ENCODE peak calls at places on chromosomes 3 and 15, in six cellular contexts. One of them, this sample, is unnamed.

GRCh38 chr3:98565843-98566242 is 27.6 kb downstream of the CPOX start:
- DNase-seq in HCT116: no peak
- DNase-seq in HepG2: no peak
- DNase-seq in K562: no peak
- DNase-seq in SK-N-SH: no peak
- DNase-seq in GM12878: no peak
- DNase-seq in this sample: no peak

GRCh38 chr3:132253262-132253878 is 63.8 kb upstream of the ACP3 start:
- DNase-seq in HCT116: peak
- DNase-seq in HepG2: peak
- DNase-seq in K562: peak
- DNase-seq in SK-N-SH: peak
- DNase-seq in GM12878: no peak
- DNase-seq in this sample: peak

GRCh38 chr3:108218811-108219210 is 3.4 kb downstream of the IFT57 start:
- DNase-seq in HCT116: no peak
- DNase-seq in HepG2: no peak
- DNase-seq in K562: no peak
- DNase-seq in SK-N-SH: no peak
- DNase-seq in GM12878: no peak
- DNase-seq in this sample: no peak

GRCh38 chr15:98382139-98382538 is 266.2 kb upstream of the IGF1R start:
- DNase-seq in HCT116: no peak
- DNase-seq in HepG2: no peak
- DNase-seq in K562: peak
- DNase-seq in SK-N-SH: no peak
- DNase-seq in GM12878: no peak
- DNase-seq in this sample: no peak

GRCh38 chr15:78859971-78860733 is 12.5 kb upstream of the MORF4L1 start:
- DNase-seq in HCT116: peak
- DNase-seq in HepG2: peak
- DNase-seq in K562: peak
- DNase-seq in SK-N-SH: peak
- DNase-seq in GM12878: peak
- DNase-seq in this sample: peak

GRCh38 chr15:96058103-96058851 is 272.2 kb upstream of the NR2F2 start:
- DNase-seq in HCT116: no peak
- DNase-seq in HepG2: no peak
- DNase-seq in K562: no peak
- DNase-seq in SK-N-SH: no peak
- DNase-seq in GM12878: peak
- DNase-seq in this sample: no peak

GRCh38 chr3:61674595-61674994 is 113.2 kb downstream of the PTPRG start:
- DNase-seq in HCT116: no peak
- DNase-seq in HepG2: no peak
- DNase-seq in K562: no peak
- DNase-seq in SK-N-SH: no peak
- DNase-seq in GM12878: no peak
- DNase-seq in this sample: no peak

GRCh38 chr15:37100109-37100873 is at the start of gene MEIS2:
- DNase-seq in HCT116: peak
- DNase-seq in HepG2: peak
- DNase-seq in K562: peak
- DNase-seq in SK-N-SH: peak
- DNase-seq in GM12878: peak
- DNase-seq in this sample: peak

GRCh38 chr3:31066999-31067398 is 172.5 kb upstream of the GADL1 start:
- DNase-seq in HCT116: no peak
- DNase-seq in HepG2: no peak
- DNase-seq in K562: peak
- DNase-seq in SK-N-SH: peak
- DNase-seq in GM12878: no peak
- DNase-seq in this sample: peak

GRCh38 chr3:119538772-119539171 is 20.6 kb downstream of the CD80 start:
- DNase-seq in HCT116: no peak
- DNase-seq in HepG2: no peak
- DNase-seq in K562: no peak
- DNase-seq in SK-N-SH: no peak
- DNase-seq in GM12878: no peak
- DNase-seq in this sample: no peak

GRCh38 chr15:85414495-85414894 is 34.1 kb downstream of the AKAP13 start:
- DNase-seq in HCT116: no peak
- DNase-seq in HepG2: no peak
- DNase-seq in K562: no peak
- DNase-seq in SK-N-SH: no peak
- DNase-seq in GM12878: no peak
- DNase-seq in this sample: no peak

GRCh38 chr15:85730001-85730820 is 64.5 kb downstream of the KLHL25 start:
- DNase-seq in HCT116: peak
- DNase-seq in HepG2: peak
- DNase-seq in K562: peak
- DNase-seq in SK-N-SH: peak
- DNase-seq in GM12878: no peak
- DNase-seq in this sample: peak

GRCh38 chr15:94206463-94207167 is 24.7 kb upstream of the MCTP2 start:
- DNase-seq in HCT116: no peak
- DNase-seq in HepG2: no peak
- DNase-seq in K562: no peak
- DNase-seq in SK-N-SH: no peak
- DNase-seq in GM12878: no peak
- DNase-seq in this sample: peak

GRCh38 chr15:50881121-50882048 is 27.1 kb upstream of the AP4E1 start:
- DNase-seq in HCT116: no peak
- DNase-seq in HepG2: peak
- DNase-seq in K562: no peak
- DNase-seq in SK-N-SH: no peak
- DNase-seq in GM12878: peak
- DNase-seq in this sample: no peak

GRCh38 chr15:33453761-33454160 is 143.0 kb downstream of the RYR3 start:
- DNase-seq in HCT116: no peak
- DNase-seq in HepG2: no peak
- DNase-seq in K562: no peak
- DNase-seq in SK-N-SH: no peak
- DNase-seq in GM12878: no peak
- DNase-seq in this sample: no peak

GRCh38 chr15:96858693-96859092 is 528.2 kb downstream of the NR2F2 start:
- DNase-seq in HCT116: no peak
- DNase-seq in HepG2: no peak
- DNase-seq in K562: no peak
- DNase-seq in SK-N-SH: no peak
- DNase-seq in GM12878: no peak
- DNase-seq in this sample: no peak

GRCh38 chr3:121629601-121630000 is 31.1 kb downstream of the HCLS1 start:
- DNase-seq in HCT116: no peak
- DNase-seq in HepG2: no peak
- DNase-seq in K562: no peak
- DNase-seq in SK-N-SH: no peak
- DNase-seq in GM12878: no peak
- DNase-seq in this sample: no peak

GRCh38 chr15:20340931-20341661 is 200.5 kb downstream of the GOLGA6L6 start:
- DNase-seq in HCT116: no peak
- DNase-seq in HepG2: no peak
- DNase-seq in K562: no peak
- DNase-seq in SK-N-SH: peak
- DNase-seq in GM12878: no peak
- DNase-seq in this sample: peak

GRCh38 chr3:41241159-41241558 is 41.9 kb downstream of the CTNNB1 start:
- DNase-seq in HCT116: no peak
- DNase-seq in HepG2: no peak
- DNase-seq in K562: no peak
- DNase-seq in SK-N-SH: no peak
- DNase-seq in GM12878: no peak
- DNase-seq in this sample: no peak

GRCh38 chr3:70754314-70754713 is 441.9 kb upstream of the MDFIC2 start:
- DNase-seq in HCT116: no peak
- DNase-seq in HepG2: no peak
- DNase-seq in K562: no peak
- DNase-seq in SK-N-SH: no peak
- DNase-seq in GM12878: no peak
- DNase-seq in this sample: no peak
- TF ChIP-seq JUND in HCT116: no peak
- TF ChIP-seq JUND in HepG2: no peak
- TF ChIP-seq JUND in K562: no peak
- TF ChIP-seq JUND in SK-N-SH: no peak
- TF ChIP-seq JUND in GM12878: no peak
- TF ChIP-seq JUND in this sample: no peak

GRCh38 chr3:181210275-181210674 is 220.7 kb upstream of the DNAJC19 start:
- DNase-seq in HCT116: peak
- DNase-seq in HepG2: peak
- DNase-seq in K562: peak
- DNase-seq in SK-N-SH: peak
- DNase-seq in GM12878: no peak
- DNase-seq in this sample: peak
- TF ChIP-seq JUND in HCT116: no peak
- TF ChIP-seq JUND in HepG2: no peak
- TF ChIP-seq JUND in K562: no peak
- TF ChIP-seq JUND in SK-N-SH: no peak
- TF ChIP-seq JUND in GM12878: no peak
- TF ChIP-seq JUND in this sample: no peak

DNA sequence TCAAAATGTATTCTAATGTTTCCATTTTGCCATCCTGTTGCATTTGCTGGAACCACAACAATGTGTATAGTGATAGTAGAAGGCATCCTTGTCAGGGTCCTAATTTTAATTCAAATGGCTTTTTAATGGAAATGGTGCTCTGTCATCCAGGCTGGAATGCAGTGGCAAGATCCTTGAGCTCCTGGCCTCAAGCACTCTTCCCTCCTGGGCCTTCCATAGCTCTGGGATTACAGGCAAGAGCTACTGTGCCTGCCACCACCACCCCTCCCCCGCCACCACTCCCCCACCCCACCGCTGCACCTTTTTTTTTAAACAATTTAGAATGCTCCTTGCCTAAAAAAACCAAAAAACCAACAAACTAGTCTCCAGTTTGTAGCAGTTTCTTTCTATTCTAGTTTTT is 15.2 kb upstream of the IQCF6 start:
- DNase-seq in HCT116: no peak
- DNase-seq in HepG2: no peak
- DNase-seq in K562: no peak
- DNase-seq in SK-N-SH: no peak
- DNase-seq in GM12878: no peak
- DNase-seq in this sample: no peak
- TF ChIP-seq JUND in HCT116: no peak
- TF ChIP-seq JUND in HepG2: no peak
- TF ChIP-seq JUND in K562: no peak
- TF ChIP-seq JUND in SK-N-SH: no peak
- TF ChIP-seq JUND in GM12878: no peak
- TF ChIP-seq JUND in this sample: no peak

GRCh38 chr15:63198315-63198714 is 8.9 kb downstream of the RAB8B start:
- DNase-seq in HCT116: no peak
- DNase-seq in HepG2: no peak
- DNase-seq in K562: no peak
- DNase-seq in SK-N-SH: no peak
- DNase-seq in GM12878: no peak
- DNase-seq in this sample: no peak

GRCh38 chr15:63200464-63201242 is 11.2 kb downstream of the RAB8B start:
- DNase-seq in HCT116: no peak
- DNase-seq in HepG2: no peak
- DNase-seq in K562: peak
- DNase-seq in SK-N-SH: no peak
- DNase-seq in GM12878: no peak
- DNase-seq in this sample: no peak

GRCh38 chr15:63197626-63198025 is 8.2 kb downstream of the RAB8B start:
- DNase-seq in HCT116: no peak
- DNase-seq in HepG2: no peak
- DNase-seq in K562: no peak
- DNase-seq in SK-N-SH: no peak
- DNase-seq in GM12878: no peak
- DNase-seq in this sample: no peak

GRCh38 chr15:63196846-63197245 is 7.4 kb downstream of the RAB8B start:
- DNase-seq in HCT116: no peak
- DNase-seq in HepG2: no peak
- DNase-seq in K562: no peak
- DNase-seq in SK-N-SH: peak
- DNase-seq in GM12878: no peak
- DNase-seq in this sample: no peak

GRCh38 chr15:63198752-63199250 is 9.4 kb downstream of the RAB8B start:
- DNase-seq in HCT116: no peak
- DNase-seq in HepG2: no peak
- DNase-seq in K562: no peak
- DNase-seq in SK-N-SH: no peak
- DNase-seq in GM12878: no peak
- DNase-seq in this sample: no peak
- TF ChIP-seq JUND in HCT116: no peak
- TF ChIP-seq JUND in HepG2: no peak
- TF ChIP-seq JUND in K562: no peak
- TF ChIP-seq JUND in SK-N-SH: no peak
- TF ChIP-seq JUND in GM12878: no peak
- TF ChIP-seq JUND in this sample: no peak

GRCh38 chr3:129315386-129315991 is 36.8 kb downstream of the HMCES start:
- DNase-seq in HCT116: no peak
- DNase-seq in HepG2: no peak
- DNase-seq in K562: peak
- DNase-seq in SK-N-SH: peak
- DNase-seq in GM12878: no peak
- DNase-seq in this sample: peak

GRCh38 chr3:129317014-129317771 is 38.5 kb downstream of the HMCES start:
- DNase-seq in HCT116: no peak
- DNase-seq in HepG2: no peak
- DNase-seq in K562: no peak
- DNase-seq in SK-N-SH: peak
- DNase-seq in GM12878: no peak
- DNase-seq in this sample: no peak

GRCh38 chr3:129314757-129315385 is 36.2 kb downstream of the HMCES start:
- DNase-seq in HCT116: peak
- DNase-seq in HepG2: peak
- DNase-seq in K562: peak
- DNase-seq in SK-N-SH: peak
- DNase-seq in GM12878: no peak
- DNase-seq in this sample: peak

GRCh38 chr3:129317876-129318275 is 39.2 kb downstream of the HMCES start:
- DNase-seq in HCT116: no peak
- DNase-seq in HepG2: no peak
- DNase-seq in K562: no peak
- DNase-seq in SK-N-SH: no peak
- DNase-seq in GM12878: no peak
- DNase-seq in this sample: no peak

GRCh38 chr3:129316121-129317013 is 37.7 kb downstream of the HMCES start:
- DNase-seq in HCT116: peak
- DNase-seq in HepG2: peak
- DNase-seq in K562: peak
- DNase-seq in SK-N-SH: peak
- DNase-seq in GM12878: no peak
- DNase-seq in this sample: peak
- TF ChIP-seq JUND in HCT116: no peak
- TF ChIP-seq JUND in HepG2: no peak
- TF ChIP-seq JUND in K562: no peak
- TF ChIP-seq JUND in SK-N-SH: no peak
- TF ChIP-seq JUND in GM12878: no peak
- TF ChIP-seq JUND in this sample: no peak

GRCh38 chr15:31153531-31153930 is 52.0 kb upstream of the TRPM1 start:
- DNase-seq in HCT116: no peak
- DNase-seq in HepG2: no peak
- DNase-seq in K562: no peak
- DNase-seq in SK-N-SH: no peak
- DNase-seq in GM12878: no peak
- DNase-seq in this sample: no peak
- TF ChIP-seq JUND in HCT116: no peak
- TF ChIP-seq JUND in HepG2: no peak
- TF ChIP-seq JUND in K562: no peak
- TF ChIP-seq JUND in SK-N-SH: no peak
- TF ChIP-seq JUND in GM12878: no peak
- TF ChIP-seq JUND in this sample: no peak